ENCODE peak calls at places on chromosomes 13 and 19, in seven cellular contexts. S is HFFc6; B is NCI-H748 treated with DMSO at 0.1 percent for 48 hours; D is ACHN; G is hypothalamus; K is activated CD4-positive, alpha-beta T cell treated with anti-CD3 and anti-CD28 coated beads, Interleukin-2, amount 50 U/mL, for 48 hours; N is fibroblast of pulmonary artery. M is an unnamed sample.

GRCh38 chr19:1590641-1591397 is 1.8 kb downstream of the MBD3 start:
- DNase-seq in S (no peak), B (no peak), D (peak; percentile 37), G (no peak), K (peak; percentile 48), N (peak; percentile 26), M (peak; percentile 57)

GRCh38 chr19:45445139-45445538 is 21.4 kb upstream of the ERCC1 start:
- DNase-seq in S (no peak), B (no peak), D (no peak), G (no peak), K (no peak), N (no peak), M (no peak)

GRCh38 chr19:49968279-49968922 is 7.4 kb upstream of the SIGLEC11 start:
- DNase-seq in S (no peak), B (no peak), D (no peak), G (no peak), K (no peak), N (no peak), M (peak; percentile 8)

GRCh38 chr19:46015080-46015960 is 7.5 kb downstream of the PGLYRP1 start:
- DNase-seq in S (no peak), B (peak; percentile 92), D (peak; percentile 83), G (peak; percentile 27), K (peak; percentile 74), N (peak; percentile 16), M (peak; percentile 68)

GRCh38 chr19:21569497-21569870 is 64.1 kb downstream of the ZNF429 start:
- DNase-seq in S (no peak), B (no peak), D (no peak), G (no peak), K (peak; percentile 39), N (no peak), M (no peak)

GRCh38 chr19:11587302-11587972 is 9.8 kb upstream of the ZNF627 start:
- DNase-seq in S (peak; percentile 38), B (peak; percentile 45), D (peak; percentile 50), G (peak; percentile 68), K (peak; percentile 86), N (peak; percentile 74), M (peak; percentile 84)

GRCh38 chr13:66972659-66973058 is 257.5 kb downstream of the PCDH9 start:
- DNase-seq in S (no peak), B (no peak), D (no peak), G (no peak), K (no peak), N (peak; percentile 16), M (no peak)

GRCh38 chr13:23235994-23236393 is 55.2 kb downstream of the SGCG start:
- DNase-seq in S (no peak), B (no peak), D (no peak), G (no peak), K (no peak), N (no peak), M (no peak)

GRCh38 chr13:36447501-36447900 is 15.2 kb downstream of the CCNA1 start:
- DNase-seq in S (no peak), B (no peak), D (no peak), G (no peak), K (no peak), N (peak; percentile 56), M (no peak)